ENCODE peak calls at places on chromosomes 2 and 18, in five cellular contexts. B is lower leg skin; E is naive thymus-derived CD4-positive, alpha-beta T cell; M is lower lobe of right lung; R is GM12878. G is an unnamed sample.

GRCh38 chr2:238286987-238287386 is 1.4 kb downstream of the PER2 start:
- DNase-seq in E (no peak), R (no peak), M (peak; percentile 33), B (no peak), G (peak; percentile 48)

GRCh38 chr18:48859311-48860275 is 91.2 kb downstream of the SMAD7 start:
- DNase-seq in E (no peak), R (no peak), M (peak; percentile 46), B (no peak), G (no peak)

GRCh38 chr2:152499921-152500320 is 164.9 kb downstream of the FMNL2 start:
- DNase-seq in E (no peak), R (no peak), M (no peak), B (peak; percentile 63), G (peak; percentile 13)

GRCh38 chr2:86441392-86441788 is 219 bp downstream of the KDM3A start:
- DNase-seq in E (no peak), B (no peak), M (no peak), R (no peak), G (no peak)

GRCh38 chr2:64770781-64771334 is 117.1 kb upstream of the SERTAD2 start:
- DNase-seq in M (no peak), R (no peak), B (peak; percentile 75), E (no peak), G (no peak)

GRCh38 chr2:141038341-141038740 is 1092.5 kb downstream of the LRP1B start:
- DNase-seq in E (no peak), B (no peak), R (no peak), M (no peak), G (no peak)

GRCh38 chr18:14920976-14921375 is 173.0 kb downstream of the ANKRD30B start:
- DNase-seq in M (no peak), B (no peak), E (no peak), R (no peak), G (peak; percentile 51)

GRCh38 chr2:9738718-9739496 is 104.4 kb upstream of the TAF1B start:
- DNase-seq in B (no peak), M (no peak), E (no peak), R (no peak), G (peak; percentile 13)

GRCh38 chr18:55265130-55265675 is 305.9 kb upstream of the CCDC68 start:
- DNase-seq in M (no peak), E (no peak), R (no peak), B (no peak), G (no peak)

GRCh38 chr2:8457092-8457481 is 224.8 kb upstream of the ID2 start:
- DNase-seq in R (no peak), E (no peak), M (peak; percentile 58), B (no peak), G (peak; percentile 82)

GRCh38 chr2:62334440-62335058 is 138.6 kb downstream of the B3GNT2 start:
- DNase-seq in B (no peak), E (no peak), M (no peak), R (peak; percentile 66), G (no peak)

GRCh38 chr18:7233398-7233797 is 2.5 kb downstream of the LRRC30 start:
- DNase-seq in M (no peak), R (no peak), E (no peak), B (no peak), G (no peak)

GRCh38 chr2:217074576-217075224 is 214.8 kb upstream of the TNP1 start:
- DNase-seq in B (no peak), R (no peak), E (no peak), M (no peak), G (no peak)

GRCh38 chr2:71327916-71328315 is 3.7 kb upstream of the ZNF638 start:
- DNase-seq in B (no peak), R (no peak), M (no peak), E (no peak), G (peak; percentile 21)

GRCh38 chr2:112623913-112624777 is 21.6 kb upstream of the SLC20A1 start:
- DNase-seq in E (no peak), B (peak; percentile 68), R (no peak), M (no peak), G (peak; percentile 55)

GRCh38 chr2:205776139-205776538 is 93.8 kb downstream of the NRP2 start:
- DNase-seq in B (no peak), E (no peak), M (peak; percentile 61), R (no peak), G (peak; percentile 55)

DNA sequence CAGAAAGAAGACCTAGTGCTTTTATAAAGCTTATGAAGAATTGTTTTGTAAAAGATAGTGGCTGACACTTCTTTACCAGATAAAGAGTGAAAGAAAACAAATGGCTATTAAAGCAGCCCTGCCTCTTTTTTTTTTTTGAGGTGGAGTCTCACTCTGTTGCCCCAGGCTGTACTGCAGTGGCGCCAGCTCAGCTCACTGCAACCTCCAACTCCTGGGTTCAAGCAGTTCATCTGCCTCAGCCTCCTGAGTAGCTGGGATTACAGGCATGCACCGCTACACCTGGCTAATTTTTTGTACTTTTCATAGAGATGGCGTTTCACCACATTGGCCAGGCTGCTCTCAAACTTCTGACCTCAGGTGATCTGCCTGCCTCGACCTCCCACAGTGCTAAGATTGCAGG is 12.9 kb downstream of the ARPC2 start:
- DNase-seq in B (no peak), R (no peak), M (no peak), E (no peak), G (peak; percentile 70)
- H3K4me3 ChIP-seq in B (no peak overlapping the region), R (peak overlapping the region; percentile 17), M (no peak overlapping the region), E (no peak overlapping the region), G (no peak overlapping the region)

DNA sequence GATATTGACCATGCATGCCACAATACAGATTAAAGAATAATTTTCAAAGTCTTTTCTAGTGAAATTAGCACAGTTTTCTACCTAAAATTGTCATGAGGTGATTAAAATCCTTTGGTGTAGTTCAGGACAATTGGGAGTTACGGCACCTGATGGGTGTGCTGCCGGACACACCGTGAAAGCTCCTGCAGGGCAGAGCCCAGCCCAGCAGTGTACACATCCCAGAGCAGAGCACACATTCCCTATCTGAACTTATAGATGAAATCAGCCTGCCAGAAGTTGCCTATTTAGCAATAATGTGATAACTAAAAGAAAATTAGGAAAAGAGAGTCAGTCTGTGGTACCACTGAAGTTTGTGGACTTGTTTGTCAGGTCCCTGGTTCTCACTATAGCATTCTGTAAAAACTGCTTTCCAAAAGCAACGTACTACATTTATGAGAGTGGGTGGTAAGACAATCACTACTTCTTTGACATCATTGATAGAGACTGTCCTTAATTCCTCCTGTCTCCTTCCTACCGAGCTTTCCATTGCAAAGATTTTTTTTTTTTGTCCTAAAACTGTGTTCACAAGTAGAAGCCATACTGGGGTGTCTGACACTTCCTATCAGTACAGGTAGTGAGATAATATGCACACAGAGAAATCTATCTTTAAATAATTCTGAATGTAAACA is 3.4 kb downstream of the CYTIP start:
- DNase-seq in R (no peak), M (no peak), B (no peak), E (no peak), G (peak; percentile 56)
- H3K4me3 ChIP-seq in R (peak overlapping the region; percentile 90), M (peak overlapping the region; percentile 50), B (no peak overlapping the region), E (peak overlapping the region; percentile 97), G (peak overlapping the region; percentile 59)

GRCh38 chr2:74439373-74440004 is 2.2 kb downstream of the RTKN start:
- DNase-seq in R (no peak), M (no peak), E (no peak), B (no peak), G (no peak)
- H3K4me3 ChIP-seq in R (peak overlapping the region; percentile 61), M (peak overlapping the region; percentile 64), E (no peak overlapping the region), B (peak overlapping the region; percentile 24), G (peak overlapping the region; percentile 58)

DNA sequence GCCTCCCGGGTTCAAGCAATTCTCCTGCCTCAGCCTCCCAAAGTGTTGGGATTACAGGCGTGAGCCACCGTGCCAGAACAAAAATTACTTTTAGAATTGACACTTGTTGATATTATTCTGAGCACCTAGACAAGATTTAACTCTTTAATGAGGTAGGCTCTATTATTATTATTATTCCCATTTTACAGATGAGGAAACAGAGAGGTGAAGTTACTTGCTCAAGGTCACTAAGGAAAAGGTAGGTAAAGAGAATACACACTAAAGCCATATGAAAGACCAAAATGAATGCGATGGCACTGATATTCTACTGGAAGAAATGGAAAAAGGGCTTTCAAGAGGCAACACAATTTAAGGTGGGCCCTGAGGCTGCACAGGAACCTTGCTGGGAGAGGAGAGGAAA is 73.8 kb upstream of the ZFP36L2 start:
- DNase-seq in R (no peak), E (no peak), M (no peak), B (no peak), G (no peak)
- H3K4me3 ChIP-seq in R (no peak overlapping the region), E (no peak overlapping the region), M (no peak overlapping the region), B (no peak overlapping the region), G (no peak overlapping the region)